ENCODE peak calls at places on chromosomes 5 and 9, in nine cellular contexts. P is right atrium auricular region, U is IMR-90, D is mammary epithelial cell, F is DND-41, X is Panc1, Z is Caco-2, I is lower lobe of right lung, Q is fibroblast of lung. N is an unnamed sample. For H3K9me3, the result is how much of the 10 kb centered on the place peaks cover.

GRCh38 chr9:87148391-87149237 is 201.3 kb upstream of the GAS1 start:
- DNase-seq in F (no peak), D (peak), I (peak), P (peak), Q (peak), X (no peak), U (peak), Z (no peak), N (no peak)

GRCh38 chr9:127388037-127388855 is 8.7 kb upstream of the SLC2A8 start:
- DNase-seq in U (peak), X (peak), I (no peak), F (peak), P (peak), Q (peak), Z (peak), D (peak), N (peak)

GRCh38 chr9:120860083-120860482 is 16.9 kb downstream of the PHF19 start:
- DNase-seq in I (no peak), P (no peak), F (no peak), Z (no peak), U (no peak), Q (no peak), X (no peak), D (no peak), N (no peak)

GRCh38 chr9:109766351-109766750 is 13.6 kb upstream of the PALM2AKAP2 start:
- DNase-seq in P (no peak), F (no peak), D (peak), X (no peak), Z (no peak), I (no peak), U (peak), Q (peak), N (peak)

GRCh38 chr5:39080597-39081204 is 6.5 kb upstream of the RICTOR start:
- DNase-seq in D (peak), F (no peak), U (peak), Q (peak), P (peak), Z (peak), X (no peak), I (no peak), N (peak)

GRCh38 chr5:112373888-112374287 is 45.2 kb downstream of the EPB41L4A start:
- DNase-seq in F (no peak), P (no peak), D (no peak), U (no peak), Z (no peak), I (no peak), X (no peak), Q (no peak), N (no peak)

GRCh38 chr9:134243778-134244467 is 79.6 kb upstream of the RNU6ATAC start:
- DNase-seq in F (no peak), X (no peak), I (peak), P (peak), Q (peak), Z (no peak), U (peak), D (peak), N (peak)

GRCh38 chr5:124738751-124739559 is 7.5 kb downstream of the ZNF608 start:
- DNase-seq in D (no peak), F (no peak), U (no peak), Q (peak), P (no peak), I (no peak), X (no peak), Z (peak), N (no peak)

GRCh38 chr5:65128226-65128625 is 353.5 kb downstream of the ADAMTS6 start:
- DNase-seq in Z (no peak), Q (peak), U (peak), I (no peak), X (no peak), F (no peak), P (no peak), D (no peak), N (no peak)

GRCh38 chr5:165559645-165560044 is 2054.2 kb downstream of the MAT2B start:
- DNase-seq in U (no peak), D (no peak), Q (no peak), Z (no peak), P (no peak), I (no peak), F (no peak), X (no peak), N (no peak)

GRCh38 chr9:22813520-22813919 is 366.9 kb downstream of the DMRTA1 start:
- DNase-seq in U (peak), P (no peak), Z (no peak), Q (peak), F (no peak), X (no peak), I (no peak), D (peak), N (no peak)

GRCh38 chr5:172834570-172835245 is 657 bp downstream of the ERGIC1 start:
- DNase-seq in U (no peak), F (peak), Z (peak), X (no peak), D (no peak), Q (no peak), I (no peak), P (no peak), N (no peak)

GRCh38 chr5:127858116-127858784 is 155.1 kb downstream of the CCDC192 start:
- DNase-seq in P (no peak), F (no peak), Z (no peak), Q (peak), I (no peak), D (no peak), X (no peak), U (no peak), N (no peak)

GRCh38 chr5:102794677-102795331 is 39.7 kb downstream of the PAM start:
- DNase-seq in D (peak), F (no peak), I (no peak), U (no peak), Z (peak), Q (no peak), P (no peak), X (no peak), N (no peak)
- H3K4me3 ChIP-seq in D (no peak), F (no peak), I (no peak), U (no peak), Z (no peak), Q (no peak), P (no peak), X (no peak), N (no peak)

DNA sequence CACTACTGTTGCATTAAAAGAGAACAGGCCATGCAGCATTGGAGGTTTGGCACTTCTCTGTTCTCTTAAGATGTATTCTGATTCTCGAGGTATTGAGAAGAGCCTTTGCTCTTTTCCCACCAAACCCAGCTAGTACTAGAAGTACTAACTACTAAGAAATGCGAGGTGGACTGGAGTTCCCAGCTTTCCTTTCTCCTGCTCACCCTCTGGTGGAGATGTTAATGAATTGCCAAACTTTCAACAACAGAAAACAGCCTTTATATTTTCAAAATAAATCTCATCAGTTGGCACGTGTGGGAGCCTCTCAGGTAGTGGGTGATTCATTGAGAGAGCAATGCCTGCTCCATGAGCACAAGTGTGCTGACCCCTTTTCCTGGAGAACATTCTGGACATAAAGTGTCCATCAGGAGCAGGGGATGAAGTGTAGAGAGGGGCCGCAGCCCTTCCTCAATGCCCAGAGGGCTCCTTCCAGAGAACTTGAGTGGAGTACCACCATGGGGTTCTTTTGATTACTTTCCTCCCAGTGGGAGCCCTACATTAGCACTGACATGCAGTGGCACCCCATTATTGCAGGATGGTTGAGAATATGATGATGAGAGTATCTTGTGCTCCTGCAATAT is 45.7 kb downstream of the TMEM174 start:
- DNase-seq in U (peak), D (peak), F (no peak), Q (peak), I (no peak), Z (peak), X (no peak), P (no peak), N (peak)
- TF ChIP-seq CTCF in U (peak), D (peak), F (no peak), Q (peak), I (no peak), Z (peak), X (peak), P (no peak), N (peak)

DNA sequence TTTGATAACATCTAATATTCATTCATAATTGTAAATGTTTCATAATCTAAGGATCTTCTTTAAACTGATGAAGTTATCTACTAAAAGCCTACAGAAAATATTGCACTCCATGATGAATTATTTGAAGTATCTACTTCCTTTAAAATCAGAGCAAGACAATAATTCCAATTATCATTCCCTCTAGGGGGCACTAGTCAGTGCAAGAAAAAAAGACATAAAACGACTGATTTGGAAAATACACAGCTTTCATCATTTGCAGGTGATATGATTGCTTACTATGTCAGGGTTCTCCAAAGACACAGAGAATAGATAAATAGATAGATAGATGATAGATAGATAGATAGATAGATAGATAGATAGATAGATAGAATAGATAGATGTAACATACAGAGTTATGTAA is 13.5 kb upstream of the GRM6 start:
- DNase-seq in I (no peak), Z (no peak), U (no peak), X (no peak), F (no peak), D (no peak), P (no peak), Q (no peak), N (no peak)
- H3K9me3 ChIP-seq in I (under half), Z (under half), U (under half), X (under half), F (under half), D (under half), P (under half), Q (under half), N (under half)

DNA sequence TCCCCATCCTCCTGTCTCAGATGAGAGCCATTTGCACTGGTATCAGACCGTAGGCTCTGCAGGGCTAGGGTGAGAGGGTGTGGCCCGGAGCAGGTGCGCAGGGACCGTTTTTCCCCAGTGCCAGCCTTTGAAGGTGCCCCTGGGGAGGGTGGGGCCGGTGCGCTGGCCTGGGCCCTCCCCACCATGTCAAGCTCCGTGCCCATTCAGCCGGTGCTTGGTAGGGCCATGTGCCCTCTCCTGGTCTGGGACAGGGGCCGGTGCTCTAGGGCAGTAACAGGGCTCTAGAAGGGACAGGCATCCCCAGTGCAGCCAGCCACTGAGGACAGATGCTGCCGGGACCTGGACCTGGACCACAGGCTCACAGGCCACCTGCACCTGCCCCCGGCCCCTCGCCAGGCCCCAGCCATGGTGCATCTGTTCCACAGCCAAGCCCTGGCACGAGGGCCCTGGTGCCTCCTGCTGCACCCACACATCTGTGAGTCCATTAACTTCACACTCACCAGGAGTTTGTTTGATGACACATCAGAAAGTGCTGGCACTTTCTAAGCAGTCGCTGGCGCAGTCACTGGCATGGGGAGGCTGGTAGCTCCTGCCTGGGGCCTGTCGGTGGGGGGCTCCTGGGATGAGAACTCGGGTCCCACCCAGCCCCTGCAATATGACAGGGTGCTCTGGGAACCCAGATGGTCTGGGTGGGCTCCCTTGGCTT is 5.0 kb upstream of the QRFP start:
- DNase-seq in Z (no peak), P (no peak), F (no peak), X (no peak), Q (no peak), D (no peak), U (no peak), I (no peak), N (no peak)
- H3K4me3 ChIP-seq in Z (no peak), P (no peak), F (no peak), X (no peak), Q (no peak), D (no peak), U (no peak), I (no peak), N (no peak)

DNA sequence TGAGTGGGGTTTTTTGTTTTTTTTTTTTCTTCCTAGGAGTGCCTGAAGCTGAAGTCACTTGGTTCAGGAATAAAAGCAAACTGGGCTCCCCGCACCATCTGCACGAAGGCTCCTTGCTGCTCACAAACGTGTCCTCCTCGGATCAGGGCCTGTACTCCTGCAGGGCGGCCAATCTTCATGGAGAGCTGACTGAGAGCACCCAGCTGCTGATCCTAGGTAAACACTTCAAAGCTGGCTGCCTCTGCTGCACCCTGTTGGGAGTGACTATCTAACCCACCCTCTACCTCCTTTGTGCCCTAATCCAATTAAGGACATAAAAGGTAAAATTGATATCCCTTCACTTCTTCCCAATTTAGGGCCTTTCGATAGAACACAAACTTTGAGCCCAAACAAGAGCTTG is 206.8 kb downstream of the SAXO1 start:
- DNase-seq in U (no peak), D (no peak), X (no peak), Q (no peak), I (no peak), F (peak), Z (no peak), P (no peak), N (no peak)
- TF ChIP-seq CTCF in U (no peak), D (no peak), X (no peak), Q (no peak), I (no peak), F (peak), Z (no peak), P (no peak), N (no peak)

GRCh38 chr9:137731947-137732813 is 113.4 kb downstream of the EHMT1 start:
- DNase-seq in P (no peak), D (no peak), F (no peak), I (no peak), U (no peak), Q (no peak), Z (no peak), X (no peak), N (no peak)
- H3K9me3 ChIP-seq in P (under half), D (under half), F (under half), I (under half), U (under half), Q (under half), Z (under half), X (under half), N (under half)

GRCh38 chr9:125679597-125680189 is 27.3 kb downstream of the MAPKAP1 start:
- DNase-seq in Z (no peak), F (no peak), U (no peak), X (no peak), D (no peak), P (no peak), I (no peak), Q (no peak), N (no peak)

GRCh38 chr9:125680442-125680841 is 26.6 kb downstream of the MAPKAP1 start:
- DNase-seq in P (no peak), Z (no peak), U (no peak), X (no peak), F (no peak), I (no peak), Q (no peak), D (no peak), N (no peak)

GRCh38 chr9:125681086-125681622 is 25.9 kb downstream of the MAPKAP1 start:
- DNase-seq in Q (no peak), F (no peak), I (no peak), U (no peak), Z (no peak), D (no peak), X (no peak), P (no peak), N (no peak)

DNA sequence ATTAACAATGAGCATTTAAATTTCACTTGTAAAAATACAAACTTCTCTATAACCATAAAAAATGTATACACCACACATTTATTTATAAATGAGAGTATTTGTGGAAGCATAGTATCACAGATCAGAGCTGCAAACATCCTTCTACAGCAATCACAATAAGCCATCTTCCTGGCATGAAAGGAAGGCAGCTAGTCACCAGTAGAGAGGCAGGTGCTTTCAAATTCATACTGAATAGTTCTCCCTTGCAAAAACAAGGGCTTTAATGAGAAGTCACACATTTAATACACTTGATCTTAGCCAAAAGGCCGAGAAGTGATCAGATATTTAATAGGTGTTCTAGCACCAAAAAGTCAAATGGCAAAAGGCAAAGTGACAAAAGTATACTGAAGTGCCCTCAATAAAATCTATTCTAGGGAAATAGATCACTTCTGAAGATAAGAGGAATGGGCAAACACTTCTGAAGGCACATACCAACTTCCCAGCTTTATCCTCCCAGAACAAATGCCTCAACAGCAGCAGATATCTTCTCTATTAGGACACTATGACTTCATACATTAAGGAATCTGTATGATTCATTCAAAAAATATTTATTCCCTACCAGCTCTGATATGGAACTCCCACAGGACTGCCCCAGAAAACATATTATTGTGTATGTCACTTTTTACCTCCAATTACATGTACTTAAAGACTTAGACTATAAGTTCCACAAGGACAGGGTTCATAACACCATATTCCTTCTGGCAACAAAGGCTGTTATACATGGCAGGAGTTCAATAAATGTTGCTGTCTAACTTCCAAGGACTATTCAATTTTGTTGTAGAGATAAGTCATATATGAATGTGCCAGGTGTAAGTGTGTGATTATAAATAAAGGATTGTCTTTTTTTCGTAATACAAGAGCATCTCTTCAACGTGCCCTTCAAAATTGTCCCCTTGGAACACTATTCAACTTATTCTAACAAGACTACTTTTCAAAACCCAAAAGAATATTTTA is 31.7 kb downstream of the MAPKAP1 start:
- DNase-seq in U (peak), I (no peak), Q (peak), Z (peak), X (peak), P (no peak), D (peak), F (no peak), N (peak)
- H3K4me3 ChIP-seq in U (no peak), I (no peak), Q (no peak), Z (no peak), X (no peak), P (no peak), D (no peak), F (no peak), N (no peak)

GRCh38 chr5:131423056-131423455 is 159.2 kb downstream of the CDC42SE2 start:
- DNase-seq in U (peak), F (no peak), D (no peak), Q (peak), Z (peak), P (no peak), X (no peak), I (no peak), N (peak)
- TF ChIP-seq CTCF in U (peak), F (peak), D (peak), Q (peak), Z (peak), P (peak), X (peak), I (peak), N (peak)